ENCODE peak calls at places on chromosomes 16 and 17, in four cellular contexts. G, H, B and M are unnamed samples.

GRCh38 chr17:76597156-76598003 is 11.7 kb upstream of the ST6GALNAC2 start:
- DNase-seq in G (no peak), H (no peak), B (peak; percentile 61), M (no peak)

GRCh38 chr16:1159973-1160772 is 7.3 kb downstream of the CACNA1H start:
- DNase-seq in G (no peak), H (no peak), B (no peak), M (no peak)

GRCh38 chr17:6657633-6658287 is 6.2 kb downstream of the C17orf100 start:
- DNase-seq in G (peak; percentile 48), H (no peak), B (no peak), M (no peak)

GRCh38 chr17:27239046-27239445 is 54.9 kb upstream of the WSB1 start:
- DNase-seq in G (no peak), H (no peak), B (no peak), M (no peak)

GRCh38 chr16:66554492-66554891 is 2.1 kb downstream of the CKLF start:
- DNase-seq in G (no peak), H (no peak), B (no peak), M (no peak)

GRCh38 chr16:81497690-81498089 is 53.1 kb downstream of the CMIP start:
- DNase-seq in G (no peak), H (no peak), B (no peak), M (no peak)

GRCh38 chr16:87698676-87699179 is 67.1 kb downstream of the KLHDC4 start:
- DNase-seq in G (no peak), H (no peak), B (no peak), M (no peak)

GRCh38 chr17:72600934-72601333 is 480.1 kb downstream of the SOX9 start:
- DNase-seq in G (no peak), H (no peak), B (peak; percentile 54), M (peak; percentile 80)

GRCh38 chr16:1471569-1472194 is 3.1 kb downstream of the CLCN7 start:
- DNase-seq in G (no peak), H (no peak), B (no peak), M (no peak)

GRCh38 chr16:11501583-11502138 is 85.1 kb downstream of the LITAF start:
- DNase-seq in G (peak; percentile 64), H (peak; percentile 72), B (no peak), M (no peak)

DNA sequence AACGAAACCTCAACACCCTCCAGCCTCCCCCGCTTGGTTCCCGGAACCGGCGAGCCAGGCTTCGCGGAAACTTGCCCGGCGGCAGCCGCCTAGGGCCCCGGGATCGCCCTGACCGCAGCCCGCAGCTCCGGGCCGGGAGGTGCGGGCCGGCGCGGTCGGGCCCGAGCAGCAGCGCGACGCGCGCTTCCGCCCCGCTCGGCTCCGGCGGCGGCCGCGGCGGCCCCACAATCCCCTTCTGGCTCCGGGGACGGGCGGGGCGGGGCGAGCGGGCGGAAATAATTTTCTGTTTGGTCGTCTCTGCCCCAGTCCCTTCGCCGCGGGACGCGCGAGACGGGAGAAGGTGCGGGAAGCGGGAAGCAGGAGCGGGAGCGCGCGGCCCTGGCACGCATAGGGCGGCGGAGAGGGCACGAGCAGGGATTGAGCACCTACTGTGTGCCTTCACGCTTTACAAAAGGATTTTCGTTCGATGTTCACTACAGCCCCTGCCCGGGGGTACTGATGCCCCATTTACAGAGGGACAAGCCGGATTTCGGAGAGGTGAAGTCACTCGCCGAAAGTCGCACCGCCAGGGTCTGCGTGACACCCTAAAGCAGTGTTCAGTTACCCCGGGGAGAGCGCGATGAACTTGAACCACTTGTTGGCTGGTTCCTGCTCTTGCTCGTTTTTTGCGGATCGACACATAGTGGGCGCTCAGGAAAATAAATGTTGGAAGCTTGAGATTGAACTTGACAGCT is 2.7 kb upstream of the MLLT6 start:
- DNase-seq in G (peak; percentile 88), H (no peak), B (peak; percentile 78), M (peak; percentile 81)
- H4K91ac ChIP-seq in G (no peak overlapping the region), H (peak overlapping the region; percentile 71), B (peak overlapping the region; percentile 53), M (peak overlapping the region; percentile 26)

GRCh38 chr17:2691965-2692780 is 19.4 kb downstream of the CLUH start:
- DNase-seq in G (peak; percentile 79), H (no peak), B (no peak), M (no peak)
- H4K91ac ChIP-seq in G (no peak overlapping the region), H (no peak overlapping the region), B (no peak overlapping the region), M (no peak overlapping the region)

DNA sequence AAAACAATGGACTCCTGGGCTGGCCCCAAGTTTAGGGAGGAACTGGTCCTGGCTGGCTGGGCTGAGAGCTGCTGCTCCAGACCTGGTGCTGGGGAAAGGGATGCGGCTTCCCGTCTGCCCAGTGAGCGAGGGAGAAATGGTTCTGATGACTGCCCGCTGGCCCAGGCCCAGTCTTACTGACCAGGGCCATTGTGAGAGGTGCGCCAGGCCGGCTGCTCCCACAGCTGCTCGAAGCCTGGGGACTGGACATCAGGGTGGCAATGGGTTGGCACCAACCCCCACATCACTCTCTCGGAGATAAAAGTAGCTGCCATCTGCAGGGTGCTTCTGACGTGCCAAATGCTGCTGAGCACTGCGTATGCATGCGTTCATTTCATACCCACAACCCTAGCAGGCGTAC is 53.2 kb downstream of the IRF8 start:
- DNase-seq in G (no peak), H (no peak), B (no peak), M (no peak)
- H4K91ac ChIP-seq in G (no peak overlapping the region), H (no peak overlapping the region), B (peak overlapping the region; percentile 17), M (no peak overlapping the region)

GRCh38 chr16:23408242-23409201 is 44.5 kb downstream of the COG7 start:
- DNase-seq in G (no peak), H (no peak), B (peak; percentile 19), M (peak; percentile 78)
- H4K91ac ChIP-seq in G (no peak overlapping the region), H (no peak overlapping the region), B (no peak overlapping the region), M (no peak overlapping the region)

DNA sequence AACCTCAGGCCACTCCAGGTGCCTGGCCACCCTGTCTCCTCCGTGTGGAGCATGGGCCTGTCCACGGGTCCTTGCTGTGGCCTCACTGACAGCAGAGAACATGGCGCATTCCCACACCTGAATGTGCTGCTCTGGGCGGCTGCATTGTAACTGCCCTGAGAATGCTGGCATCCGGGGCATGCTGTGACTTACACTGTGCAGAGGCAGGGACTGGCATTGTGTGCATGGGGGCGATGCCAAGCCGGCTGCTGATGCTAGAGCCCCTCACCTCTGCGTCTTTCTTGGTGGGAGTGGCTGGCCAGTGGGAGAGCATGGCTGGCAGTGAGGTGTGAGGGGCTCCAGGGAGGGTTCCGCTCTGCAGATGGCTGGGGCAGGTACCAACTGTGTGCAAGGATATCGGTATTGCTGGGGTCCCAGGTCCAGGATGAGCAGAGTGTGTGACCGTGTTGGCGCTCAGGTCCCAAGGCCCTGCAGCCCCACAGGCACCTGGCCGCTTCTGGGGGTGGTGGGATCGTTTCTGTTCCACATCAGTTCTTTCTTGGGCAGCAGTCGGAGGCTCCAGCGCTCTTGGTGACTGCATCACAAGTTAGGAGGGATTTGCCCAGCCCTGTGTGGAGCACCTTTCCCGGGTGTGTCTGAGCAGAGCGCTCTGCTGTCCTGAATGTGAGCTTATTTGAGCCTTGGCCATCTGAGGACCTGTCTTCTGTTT is 94.7 kb downstream of the NPIPB11 start:
- DNase-seq in G (no peak), H (no peak), B (no peak), M (no peak)
- H4K91ac ChIP-seq in G (no peak overlapping the region), H (no peak overlapping the region), B (no peak overlapping the region), M (peak overlapping the region; percentile 100)

GRCh38 chr17:58527949-58528348 is 13.5 kb upstream of the MTMR4 start:
- DNase-seq in G (no peak), H (no peak), B (no peak), M (peak; percentile 46)
- H4K91ac ChIP-seq in G (no peak overlapping the region), H (no peak overlapping the region), B (no peak overlapping the region), M (no peak overlapping the region)

DNA sequence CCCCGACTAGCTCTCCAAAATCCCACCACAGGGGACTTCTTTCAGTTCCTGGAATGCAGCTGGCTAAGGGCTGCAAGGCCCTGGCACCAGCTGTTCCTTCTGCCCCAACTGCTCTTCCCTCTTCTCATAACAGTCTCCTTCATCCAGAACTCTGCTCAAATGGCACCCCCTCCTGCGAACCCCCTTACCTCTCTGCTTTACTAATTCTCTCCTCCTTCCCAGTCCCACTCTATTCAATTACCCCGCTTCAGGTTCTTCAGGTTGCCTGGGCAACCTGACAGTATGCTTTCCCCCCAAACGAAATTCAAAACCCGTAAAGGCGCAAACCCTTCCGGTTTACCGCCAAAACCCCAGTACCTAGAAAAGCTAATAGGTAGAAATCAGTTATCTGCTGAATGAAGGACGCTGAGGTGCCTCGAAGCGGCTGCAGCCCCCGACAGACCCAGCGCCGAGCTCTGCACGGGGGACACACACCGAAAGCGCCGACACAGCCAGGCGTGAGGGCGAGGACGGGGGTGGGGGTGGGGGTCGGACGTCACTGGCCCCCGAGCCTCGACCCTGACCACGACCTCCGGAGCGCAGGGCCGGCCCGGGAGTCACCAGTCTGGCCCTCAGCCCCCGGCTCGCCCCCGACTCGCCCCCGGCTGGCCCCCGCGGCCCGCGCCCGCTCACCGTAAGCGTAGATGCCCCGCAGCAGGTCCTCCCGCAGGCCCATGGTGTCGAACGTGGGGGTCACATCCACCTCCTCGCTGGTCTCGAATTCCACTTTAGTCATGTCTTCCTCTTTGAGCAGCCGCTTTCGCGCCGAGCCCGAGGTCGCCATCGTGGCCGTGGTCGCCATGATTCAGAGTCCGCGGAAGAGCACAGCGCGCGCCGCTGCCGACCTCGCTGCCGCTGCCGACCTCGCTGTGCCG is 550 bp downstream of the EIF4A3 start:
- DNase-seq in G (no peak), H (no peak), B (no peak), M (peak; percentile 16)
- H4K91ac ChIP-seq in G (no peak overlapping the region), H (no peak overlapping the region), B (peak overlapping the region; percentile 75), M (no peak overlapping the region)

GRCh38 chr16:55497558-55497957 is 11.3 kb upstream of the LPCAT2 start:
- DNase-seq in G (no peak), H (no peak), B (no peak), M (no peak)

GRCh38 chr16:55499951-55500350 is 8.9 kb upstream of the LPCAT2 start:
- DNase-seq in G (no peak), H (no peak), B (peak; percentile 96), M (peak; percentile 99)

GRCh38 chr16:55496509-55497145 is 12.2 kb upstream of the LPCAT2 start:
- DNase-seq in G (peak; percentile 20), H (no peak), B (no peak), M (no peak)

GRCh38 chr16:55499281-55499680 is 9.6 kb upstream of the LPCAT2 start:
- DNase-seq in G (no peak), H (no peak), B (no peak), M (no peak)

GRCh38 chr16:55498101-55498500 is 10.8 kb upstream of the LPCAT2 start:
- DNase-seq in G (no peak), H (no peak), B (no peak), M (no peak)
- H4K91ac ChIP-seq in G (no peak overlapping the region), H (no peak overlapping the region), B (peak overlapping the region; percentile 79), M (peak overlapping the region; percentile 7)

DNA sequence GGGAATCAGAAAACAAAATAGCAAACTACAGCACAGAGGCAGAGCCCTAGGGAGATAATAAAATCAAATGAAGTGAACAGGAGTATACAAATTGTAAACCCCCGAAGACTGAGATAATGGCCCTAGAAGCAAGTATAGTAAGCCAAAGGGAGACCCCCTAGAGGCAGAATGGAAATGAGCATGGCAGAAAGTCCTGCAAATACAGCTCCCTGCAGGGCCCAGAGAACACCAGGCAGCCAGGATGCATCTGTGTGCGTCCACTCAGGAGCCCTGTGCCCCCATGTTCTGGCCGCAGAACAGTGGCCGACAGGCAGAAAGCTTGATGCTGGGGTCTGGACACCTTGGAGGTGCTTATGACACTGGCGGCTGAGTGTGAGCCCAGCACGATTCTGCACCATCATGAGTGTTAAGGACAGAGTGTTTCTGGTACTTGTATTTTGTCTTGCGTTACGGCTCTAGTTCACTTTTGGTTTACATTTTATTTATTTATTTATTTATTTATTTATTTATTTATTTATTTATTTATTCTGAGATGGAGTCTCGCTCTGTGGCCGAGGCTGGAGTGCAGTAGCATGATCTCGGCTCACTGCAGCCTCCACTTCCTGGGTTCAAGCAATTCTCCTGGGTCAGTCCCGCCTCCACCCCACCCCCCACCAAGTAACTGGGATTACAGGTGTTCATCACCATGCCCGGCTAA is 48.7 kb downstream of the RGS9 start:
- DNase-seq in G (peak; percentile 64), H (no peak), B (no peak), M (no peak)
- H4K91ac ChIP-seq in G (no peak overlapping the region), H (peak overlapping the region; percentile 44), B (peak overlapping the region; percentile 15), M (peak overlapping the region; percentile 96)